ENCODE peak calls at places on chromosomes 16 and 17, in nine cellular contexts. V is AG04450; J is stimulated activated CD4-positive, alpha-beta T cell treated with anti-CD3 and anti-CD28 coated beads, Interleukin-2, amount 100 ng/mL, for 48 hours; K is A172; M is head of caudate nucleus; W is NAMALWA; N is testis; X is M059J; T is Daoy. Y is an unnamed sample.

GRCh38 chr17:82896071-82897000 is 56.5 kb upstream of the ZNF750 start:
- DNase-seq in K (no peak), T (no peak), M (no peak), J (no peak), N (no peak), V (no peak), X (no peak), W (no peak), Y (no peak)

GRCh38 chr17:29111816-29112499 is 68.2 kb downstream of the MYO18A start:
- DNase-seq in N (peak; percentile 66), W (peak; percentile 84), M (peak; percentile 66), V (no peak), X (peak; percentile 42), T (peak; percentile 78), K (peak; percentile 48), J (peak; percentile 79), Y (peak; percentile 50)

GRCh38 chr16:79426663-79427062 is 173.9 kb downstream of the MAF start:
- DNase-seq in X (no peak), N (no peak), K (no peak), J (no peak), W (no peak), V (no peak), M (no peak), T (no peak), Y (no peak)

GRCh38 chr16:49596119-49596518 is 222.5 kb downstream of the C16orf78 start:
- DNase-seq in K (no peak), M (peak; percentile 8), J (no peak), V (no peak), X (no peak), W (no peak), N (no peak), T (peak; percentile 39), Y (peak; percentile 10)

GRCh38 chr16:70703041-70703834 is 17.4 kb upstream of the MTSS2 start:
- DNase-seq in K (peak; percentile 92), X (peak; percentile 94), W (no peak), J (no peak), V (peak; percentile 84), T (peak; percentile 75), M (peak; percentile 45), N (no peak), Y (peak; percentile 81)

GRCh38 chr17:16492613-16493290 is 759 bp upstream of the LRRC75A start:
- DNase-seq in J (no peak), M (no peak), N (no peak), K (no peak), X (no peak), T (no peak), V (no peak), W (no peak), Y (no peak)

GRCh38 chr16:68086336-68086821 is 1.2 kb downstream of the NFATC3 start:
- DNase-seq in J (no peak), N (no peak), X (peak; percentile 66), K (no peak), M (no peak), W (peak; percentile 55), V (no peak), T (peak; percentile 28), Y (no peak)

GRCh38 chr16:10182186-10182683 is at the start of gene GRIN2A:
- DNase-seq in W (no peak), M (peak; percentile 32), V (no peak), T (peak; percentile 42), X (peak; percentile 66), N (peak; percentile 44), J (no peak), K (no peak), Y (no peak)

GRCh38 chr17:20154601-20155000 is 145.4 kb downstream of the SPECC1 start:
- DNase-seq in J (no peak), M (no peak), T (no peak), K (no peak), N (no peak), X (no peak), W (no peak), V (no peak), Y (no peak)

GRCh38 chr17:59753522-59754467 is 46.3 kb downstream of the VMP1 start:
- DNase-seq in X (peak; percentile 89), T (peak; percentile 78), W (peak; percentile 94), M (no peak), J (no peak), V (peak; percentile 84), N (no peak), K (peak; percentile 79), Y (peak; percentile 86)

GRCh38 chr16:74309789-74310781 is 13.5 kb downstream of the PSMD7 start:
- DNase-seq in W (peak; percentile 68), M (no peak), K (peak; percentile 59), T (peak; percentile 37), N (peak; percentile 46), J (no peak), X (peak; percentile 48), V (peak; percentile 23), Y (peak; percentile 33)

GRCh38 chr17:40329981-40330794 is 21.2 kb downstream of the RARA start:
- DNase-seq in M (no peak), K (peak; percentile 47), J (no peak), X (peak; percentile 60), N (peak; percentile 84), V (no peak), T (no peak), W (no peak), Y (no peak)

GRCh38 chr17:42281571-42282096 is 5.4 kb upstream of the STAT5B start:
- DNase-seq in J (no peak), X (no peak), M (no peak), T (no peak), K (no peak), W (no peak), N (peak; percentile 13), V (no peak), Y (no peak)

GRCh38 chr17:47335101-47335936 is 11.6 kb downstream of the EFCAB13 start:
- DNase-seq in N (no peak), X (no peak), J (no peak), M (no peak), K (no peak), W (no peak), V (no peak), T (no peak), Y (no peak)

GRCh38 chr16:84406006-84406963 is 37.9 kb downstream of the ATP2C2 start:
- DNase-seq in X (peak; percentile 37), T (peak; percentile 27), N (peak; percentile 34), J (no peak), M (peak; percentile 83), W (no peak), K (no peak), V (no peak), Y (no peak)

GRCh38 chr17:28728364-28729200 is at the start of gene NEK8:
- DNase-seq in N (peak; percentile 97), T (peak; percentile 94), J (peak; percentile 99), X (peak; percentile 90), V (peak; percentile 71), M (peak; percentile 94), W (peak; percentile 96), K (peak; percentile 97), Y (peak; percentile 88)

GRCh38 chr17:13323990-13324389 is 277.7 kb downstream of the HS3ST3A1 start:
- DNase-seq in T (no peak), W (no peak), J (no peak), M (no peak), N (no peak), V (no peak), X (no peak), K (no peak), Y (no peak)

GRCh38 chr16:64669573-64669972 is 452.3 kb downstream of the CDH11 start:
- DNase-seq in J (no peak), N (no peak), T (no peak), W (no peak), V (no peak), M (no peak), X (no peak), K (no peak), Y (no peak)

GRCh38 chr16:51818342-51818944 is 667.4 kb upstream of the SALL1 start:
- DNase-seq in M (no peak), N (peak; percentile 83), T (peak; percentile 1), J (peak; percentile 6), V (peak; percentile 44), K (peak; percentile 65), X (peak; percentile 67), W (peak; percentile 37), Y (peak; percentile 17)

GRCh38 chr17:68782829-68783228 is 172.4 kb downstream of the ABCA8 start:
- DNase-seq in J (no peak), M (no peak), K (no peak), V (no peak), T (no peak), N (no peak), W (no peak), X (no peak), Y (no peak)

GRCh38 chr16:4611337-4612023 is 3.2 kb downstream of the UBALD1 start:
- DNase-seq in K (no peak), V (no peak), M (no peak), J (no peak), W (no peak), X (no peak), T (no peak), N (no peak), Y (no peak)